ENCODE peak calls at places on chromosomes 13 and 19, in nine cellular contexts. Y is frontal cortex; A is activated T-cell treated with anti-CD3 and anti-CD28 coated beads for 48 hours; S is activated T-helper 1 cell treated with Interleukin-2 at 50 U/mL for 16 hours; O is central memory CD4-positive, alpha-beta T cell; C is stimulated activated CD4-positive, alpha-beta T cell treated with anti-CD3 and anti-CD28 coated beads, Interleukin-1b, Interleukin-23, amount 100 ng/mL, for 24 hours; I is AG09319; Z is RKO; T is AG10803. K is an unnamed sample.

GRCh38 chr13:110520431-110521295 is 40.9 kb downstream of the RAB20 start:
- DNase-seq in Y (peak), A (no peak), S (no peak), O (no peak), C (no peak), I (peak), Z (no peak), T (peak), K (no peak)

GRCh38 chr13:43132911-43133310 is 109.5 kb downstream of the DNAJC15 start:
- DNase-seq in Y (no peak), A (no peak), S (no peak), O (no peak), C (no peak), I (no peak), Z (no peak), T (no peak), K (no peak)

GRCh38 chr13:109275848-109276247 is 510.5 kb downstream of the IRS2 start:
- DNase-seq in Y (no peak), A (no peak), S (no peak), O (no peak), C (no peak), I (no peak), Z (no peak), T (no peak), K (no peak)

GRCh38 chr13:75788494-75788991 is 152.4 kb downstream of the LMO7 start:
- DNase-seq in Y (no peak), A (no peak), S (no peak), O (no peak), C (no peak), I (peak), Z (no peak), T (peak), K (no peak)

GRCh38 chr19:355134-355533 is 10.5 kb upstream of the MIER2 start:
- DNase-seq in Y (no peak), A (no peak), S (no peak), O (no peak), C (no peak), I (no peak), Z (peak), T (no peak), K (no peak)

GRCh38 chr19:35268546-35269424 is at the start of gene USF2:
- DNase-seq in Y (peak), A (peak), S (peak), O (peak), C (no peak), I (peak), Z (peak), T (peak), K (peak)

GRCh38 chr13:52847322-52847681 is 1.1 kb downstream of the PCDH8 start:
- DNase-seq in Y (no peak), A (no peak), S (no peak), O (no peak), C (no peak), I (no peak), Z (no peak), T (no peak), K (no peak)

GRCh38 chr19:28234637-28235036 is 978.3 kb downstream of the UQCRFS1 start:
- DNase-seq in Y (no peak), A (no peak), S (no peak), O (no peak), C (no peak), I (no peak), Z (no peak), T (peak), K (no peak)

GRCh38 chr13:65597839-65598818 is 1632.0 kb downstream of the PCDH9 start:
- DNase-seq in Y (no peak), A (no peak), S (no peak), O (no peak), C (no peak), I (no peak), Z (peak), T (peak), K (peak)

GRCh38 chr13:43170497-43170896 is 147.1 kb downstream of the DNAJC15 start:
- DNase-seq in Y (no peak), A (no peak), S (no peak), O (no peak), C (no peak), I (no peak), Z (no peak), T (no peak), K (no peak)

GRCh38 chr13:108915095-108915633 is 285.8 kb downstream of the MYO16 start:
- DNase-seq in Y (no peak), A (no peak), S (no peak), O (no peak), C (no peak), I (no peak), Z (peak), T (peak), K (peak)

GRCh38 chr19:4390862-4391693 is 9.3 kb downstream of the SH3GL1 start:
- DNase-seq in Y (no peak), A (no peak), S (no peak), O (no peak), C (no peak), I (no peak), Z (no peak), T (no peak), K (no peak)

K was measured in ACHN.